ENCODE peak calls at places on chromosomes 4 and X, in ten cellular contexts. One of them, this sample, is unnamed.

GRCh38 chr4:8851321-8852117 is 20.1 kb downstream of the HMX1 start:
- DNase-seq in SW 1271: no peak
- DNase-seq in ovary: no peak
- DNase-seq in substantia nigra: no peak
- DNase-seq in T-helper 2 cell: no peak
- DNase-seq in lower leg skin: no peak
- DNase-seq in NCI-H2081: no peak
- DNase-seq in HuH-7: no peak
- DNase-seq in CD8-positive, alpha-beta memory T cell: no peak
- DNase-seq in activated CD8-positive, alpha-beta memory T cell treated with anti-CD3 and anti-CD28 coated beads for 24 hours: no peak
- DNase-seq in this sample: no peak

GRCh38 chr4:73718375-73719373 is 21.7 kb upstream of the CXCL8 start:
- DNase-seq in SW 1271: no peak
- DNase-seq in ovary: no peak
- DNase-seq in substantia nigra: no peak
- DNase-seq in T-helper 2 cell: no peak
- DNase-seq in lower leg skin: no peak
- DNase-seq in NCI-H2081: no peak
- DNase-seq in HuH-7: no peak
- DNase-seq in CD8-positive, alpha-beta memory T cell: no peak
- DNase-seq in activated CD8-positive, alpha-beta memory T cell treated with anti-CD3 and anti-CD28 coated beads for 24 hours: no peak
- DNase-seq in this sample: no peak

GRCh38 chr4:104860227-104861123 is 286.2 kb upstream of the TET2 start:
- DNase-seq in SW 1271: no peak
- DNase-seq in ovary: no peak
- DNase-seq in substantia nigra: peak; percentile 7
- DNase-seq in T-helper 2 cell: no peak
- DNase-seq in lower leg skin: peak; percentile 76
- DNase-seq in NCI-H2081: peak; percentile 78
- DNase-seq in HuH-7: peak; percentile 38
- DNase-seq in CD8-positive, alpha-beta memory T cell: peak; percentile 7
- DNase-seq in activated CD8-positive, alpha-beta memory T cell treated with anti-CD3 and anti-CD28 coated beads for 24 hours: peak; percentile 63
- DNase-seq in this sample: peak; percentile 62

GRCh38 chr4:126790633-126791032 is 842.1 kb upstream of the INTU start:
- DNase-seq in SW 1271: no peak
- DNase-seq in ovary: no peak
- DNase-seq in substantia nigra: no peak
- DNase-seq in T-helper 2 cell: no peak
- DNase-seq in lower leg skin: no peak
- DNase-seq in NCI-H2081: no peak
- DNase-seq in HuH-7: no peak
- DNase-seq in CD8-positive, alpha-beta memory T cell: no peak
- DNase-seq in activated CD8-positive, alpha-beta memory T cell treated with anti-CD3 and anti-CD28 coated beads for 24 hours: no peak
- DNase-seq in this sample: no peak

GRCh38 chr4:124173892-124174291 is 538.6 kb downstream of the ANKRD50 start:
- DNase-seq in SW 1271: no peak
- DNase-seq in ovary: no peak
- DNase-seq in substantia nigra: no peak
- DNase-seq in T-helper 2 cell: no peak
- DNase-seq in lower leg skin: no peak
- DNase-seq in NCI-H2081: no peak
- DNase-seq in HuH-7: no peak
- DNase-seq in CD8-positive, alpha-beta memory T cell: no peak
- DNase-seq in activated CD8-positive, alpha-beta memory T cell treated with anti-CD3 and anti-CD28 coated beads for 24 hours: no peak
- DNase-seq in this sample: no peak

GRCh38 chr4:77990456-77990855 is 66.7 kb upstream of the FRAS1 start:
- DNase-seq in SW 1271: no peak
- DNase-seq in ovary: no peak
- DNase-seq in substantia nigra: no peak
- DNase-seq in T-helper 2 cell: no peak
- DNase-seq in lower leg skin: no peak
- DNase-seq in NCI-H2081: no peak
- DNase-seq in HuH-7: no peak
- DNase-seq in CD8-positive, alpha-beta memory T cell: no peak
- DNase-seq in activated CD8-positive, alpha-beta memory T cell treated with anti-CD3 and anti-CD28 coated beads for 24 hours: no peak
- DNase-seq in this sample: no peak

GRCh38 chr4:121448231-121448630 is 67.4 kb upstream of the QRFPR start:
- DNase-seq in SW 1271: no peak
- DNase-seq in ovary: no peak
- DNase-seq in substantia nigra: no peak
- DNase-seq in T-helper 2 cell: no peak
- DNase-seq in lower leg skin: no peak
- DNase-seq in NCI-H2081: no peak
- DNase-seq in HuH-7: no peak
- DNase-seq in CD8-positive, alpha-beta memory T cell: no peak
- DNase-seq in activated CD8-positive, alpha-beta memory T cell treated with anti-CD3 and anti-CD28 coated beads for 24 hours: no peak
- DNase-seq in this sample: peak; percentile 37

GRCh38 chrX:17373337-17373736 is 1.7 kb upstream of the NHS start:
- DNase-seq in SW 1271: no peak
- DNase-seq in ovary: no peak
- DNase-seq in substantia nigra: no peak
- DNase-seq in T-helper 2 cell: no peak
- DNase-seq in lower leg skin: no peak
- DNase-seq in NCI-H2081: no peak
- DNase-seq in HuH-7: no peak
- DNase-seq in CD8-positive, alpha-beta memory T cell: no peak
- DNase-seq in activated CD8-positive, alpha-beta memory T cell treated with anti-CD3 and anti-CD28 coated beads for 24 hours: no peak
- DNase-seq in this sample: no peak

GRCh38 chrX:53284684-53285447 is 3.5 kb upstream of the IQSEC2 start:
- DNase-seq in SW 1271: no peak
- DNase-seq in ovary: peak; percentile 66
- DNase-seq in substantia nigra: peak; percentile 45
- DNase-seq in T-helper 2 cell: peak; percentile 22
- DNase-seq in lower leg skin: no peak
- DNase-seq in NCI-H2081: peak; percentile 57
- DNase-seq in HuH-7: peak; percentile 61
- DNase-seq in CD8-positive, alpha-beta memory T cell: peak; percentile 38
- DNase-seq in activated CD8-positive, alpha-beta memory T cell treated with anti-CD3 and anti-CD28 coated beads for 24 hours: peak; percentile 83
- DNase-seq in this sample: peak; percentile 16

GRCh38 chr4:15868065-15868464 is 70.5 kb downstream of the FGFBP1 start:
- DNase-seq in SW 1271: no peak
- DNase-seq in ovary: no peak
- DNase-seq in substantia nigra: no peak
- DNase-seq in T-helper 2 cell: no peak
- DNase-seq in lower leg skin: peak; percentile 37
- DNase-seq in NCI-H2081: no peak
- DNase-seq in HuH-7: no peak
- DNase-seq in CD8-positive, alpha-beta memory T cell: no peak
- DNase-seq in activated CD8-positive, alpha-beta memory T cell treated with anti-CD3 and anti-CD28 coated beads for 24 hours: no peak
- DNase-seq in this sample: no peak

GRCh38 chr4:32472918-32473317 is 1752.7 kb downstream of the PCDH7 start:
- DNase-seq in SW 1271: no peak
- DNase-seq in ovary: no peak
- DNase-seq in substantia nigra: no peak
- DNase-seq in T-helper 2 cell: no peak
- DNase-seq in lower leg skin: no peak
- DNase-seq in NCI-H2081: no peak
- DNase-seq in HuH-7: no peak
- DNase-seq in CD8-positive, alpha-beta memory T cell: no peak
- DNase-seq in activated CD8-positive, alpha-beta memory T cell treated with anti-CD3 and anti-CD28 coated beads for 24 hours: no peak
- DNase-seq in this sample: no peak

GRCh38 chr4:154807042-154807630 is 26.1 kb downstream of the RBM46 start:
- DNase-seq in SW 1271: peak; percentile 0
- DNase-seq in ovary: no peak
- DNase-seq in substantia nigra: no peak
- DNase-seq in T-helper 2 cell: no peak
- DNase-seq in lower leg skin: no peak
- DNase-seq in NCI-H2081: peak; percentile 46
- DNase-seq in HuH-7: no peak
- DNase-seq in CD8-positive, alpha-beta memory T cell: no peak
- DNase-seq in activated CD8-positive, alpha-beta memory T cell treated with anti-CD3 and anti-CD28 coated beads for 24 hours: no peak
- DNase-seq in this sample: peak; percentile 4

GRCh38 chrX:114999906-115000305 is 17.5 kb downstream of the IL13RA2 start:
- DNase-seq in SW 1271: no peak
- DNase-seq in ovary: no peak
- DNase-seq in substantia nigra: no peak
- DNase-seq in T-helper 2 cell: no peak
- DNase-seq in lower leg skin: no peak
- DNase-seq in NCI-H2081: no peak
- DNase-seq in HuH-7: no peak
- DNase-seq in CD8-positive, alpha-beta memory T cell: no peak
- DNase-seq in activated CD8-positive, alpha-beta memory T cell treated with anti-CD3 and anti-CD28 coated beads for 24 hours: no peak
- DNase-seq in this sample: no peak

GRCh38 chr4:10587697-10588096 is 96.9 kb downstream of the CLNK start:
- DNase-seq in SW 1271: no peak
- DNase-seq in ovary: no peak
- DNase-seq in substantia nigra: no peak
- DNase-seq in T-helper 2 cell: peak; percentile 4
- DNase-seq in lower leg skin: no peak
- DNase-seq in NCI-H2081: no peak
- DNase-seq in HuH-7: no peak
- DNase-seq in CD8-positive, alpha-beta memory T cell: peak; percentile 29
- DNase-seq in activated CD8-positive, alpha-beta memory T cell treated with anti-CD3 and anti-CD28 coated beads for 24 hours: no peak
- DNase-seq in this sample: no peak

GRCh38 chr4:75547647-75548387 is 8.0 kb upstream of the ODAPH start:
- DNase-seq in SW 1271: no peak
- DNase-seq in ovary: peak; percentile 72
- DNase-seq in substantia nigra: peak; percentile 15
- DNase-seq in T-helper 2 cell: no peak
- DNase-seq in lower leg skin: peak; percentile 17
- DNase-seq in NCI-H2081: no peak
- DNase-seq in HuH-7: no peak
- DNase-seq in CD8-positive, alpha-beta memory T cell: no peak
- DNase-seq in activated CD8-positive, alpha-beta memory T cell treated with anti-CD3 and anti-CD28 coated beads for 24 hours: no peak
- DNase-seq in this sample: peak; percentile 70

GRCh38 chrX:151723156-151723760 is 7.4 kb downstream of the FATE1 start:
- DNase-seq in SW 1271: no peak
- DNase-seq in ovary: no peak
- DNase-seq in substantia nigra: no peak
- DNase-seq in T-helper 2 cell: no peak
- DNase-seq in lower leg skin: no peak
- DNase-seq in NCI-H2081: no peak
- DNase-seq in HuH-7: no peak
- DNase-seq in CD8-positive, alpha-beta memory T cell: no peak
- DNase-seq in activated CD8-positive, alpha-beta memory T cell treated with anti-CD3 and anti-CD28 coated beads for 24 hours: no peak
- DNase-seq in this sample: no peak